ENCODE peak calls at places on chromosomes 11 and 22, in four cellular contexts. O is K562, W is HepG2, V is GM12878. P is an unnamed sample.

GRCh38 chr22:39738746-39739145 is 154.8 kb downstream of the ENTHD1 start:
- DNase-seq in O (no peak), V (no peak), W (no peak), P (no peak)

GRCh38 chr11:34427171-34427805 is 11.4 kb upstream of the CAT start:
- DNase-seq in V (no peak), W (peak), O (no peak), P (peak)

GRCh38 chr11:27613670-27613950 is 86.6 kb downstream of the BDNF start:
- DNase-seq in W (no peak), V (no peak), O (no peak), P (no peak)

GRCh38 chr11:124917115-124917637 is 1.9 kb upstream of the HEPN1 start:
- DNase-seq in O (no peak), W (peak), V (no peak), P (no peak)

GRCh38 chr11:67451658-67451976 is 912 bp downstream of the GPR152 start:
- DNase-seq in W (no peak), O (no peak), V (no peak), P (no peak)

GRCh38 chr11:102495161-102496042 is 35.1 kb downstream of the MMP7 start:
- DNase-seq in W (peak), V (peak), O (peak), P (peak)

GRCh38 chr11:16985297-16985696 is 28.9 kb downstream of the PLEKHA7 start:
- DNase-seq in V (no peak), O (no peak), W (peak), P (no peak)

GRCh38 chr11:71212871-71213559 is 39.4 kb downstream of the SHANK2 start:
- DNase-seq in V (no peak), W (no peak), O (no peak), P (no peak)

GRCh38 chr11:15622231-15622890 is 507.6 kb downstream of the INSC start:
- DNase-seq in V (no peak), O (no peak), W (no peak), P (no peak)

GRCh38 chr11:100403817-100404216 is 283.3 kb upstream of the ARHGAP42 start:
- DNase-seq in O (no peak), V (no peak), W (no peak), P (no peak)

GRCh38 chr22:46029036-46029435 is 52.1 kb upstream of the WNT7B start:
- DNase-seq in W (no peak), V (no peak), O (no peak), P (no peak)

GRCh38 chr11:75562836-75563484 is 907 bp downstream of the SERPINH1 start:
- DNase-seq in W (no peak), O (peak), V (no peak), P (no peak)

GRCh38 chr22:24060375-24060788 is 49.3 kb downstream of the CABIN1 start:
- DNase-seq in W (no peak), O (no peak), V (no peak), P (no peak)

GRCh38 chr22:42001127-42001526 is 2.5 kb downstream of the WBP2NL start:
- DNase-seq in O (no peak), W (no peak), V (no peak), P (no peak)

GRCh38 chr11:118896921-118897591 is 13.4 kb downstream of the CXCR5 start:
- DNase-seq in V (no peak), W (no peak), O (no peak), P (no peak)

GRCh38 chr11:45048870-45049825 is 97.3 kb upstream of the PRDM11 start:
- DNase-seq in O (no peak), W (no peak), V (no peak), P (no peak)

GRCh38 chr11:88012456-88012855 is 162.8 kb downstream of the RAB38 start:
- DNase-seq in O (no peak), V (no peak), W (no peak), P (no peak)

GRCh38 chr11:118834428-118835028 is 43.6 kb upstream of the DDX6 start:
- DNase-seq in W (no peak), O (no peak), V (no peak), P (no peak)

GRCh38 chr22:40202225-40202944 is 24.7 kb downstream of the TNRC6B start:
- DNase-seq in W (no peak), V (no peak), O (peak), P (no peak)

GRCh38 chr11:114821626-114822025 is 143.3 kb downstream of the NXPE2 start:
- DNase-seq in O (peak), V (no peak), W (no peak), P (no peak)

DNA sequence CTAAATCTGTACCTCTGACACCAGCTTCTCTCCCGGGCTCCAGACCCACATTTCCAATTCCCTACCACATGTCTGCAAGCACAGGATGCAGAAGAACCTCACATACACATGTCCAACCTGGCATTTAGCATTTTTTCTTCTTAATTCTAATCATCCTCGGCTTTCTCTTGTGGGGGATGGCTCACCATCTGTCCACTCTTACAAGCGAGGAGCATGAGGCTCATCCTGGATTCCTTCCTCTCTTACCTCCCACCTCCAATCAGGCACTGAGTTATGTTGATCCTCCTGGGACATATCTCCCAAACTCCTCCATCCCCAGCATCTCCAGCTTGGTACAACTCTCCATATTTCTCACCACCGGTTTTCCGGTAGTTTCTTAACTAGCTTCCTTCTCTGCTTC is 149.8 kb upstream of the LARGE1 start:
- DNase-seq in V (no peak), W (no peak), O (no peak), P (no peak)
- TF ChIP-seq FOXK2 in V (no peak), W (no peak), O (no peak), P (no peak)

GRCh38 chr22:50506611-50507420 is 686 bp downstream of the LMF2 start:
- DNase-seq in W (no peak), O (peak), V (no peak), P (no peak)
- TF ChIP-seq FOXK2 in W (no peak), O (no peak), V (no peak), P (no peak)

GRCh38 chr22:25176175-25176574 is 23.5 kb upstream of the CRYBB3 start:
- DNase-seq in V (no peak), O (no peak), W (no peak), P (no peak)
- TF ChIP-seq FOXK2 in V (no peak), O (no peak), W (no peak), P (no peak)

GRCh38 chr11:65416341-65417185 is 6.0 kb upstream of the NEAT1 start:
- DNase-seq in O (peak), W (peak), V (no peak), P (peak)

GRCh38 chr11:65414776-65415498 is 7.7 kb upstream of the NEAT1 start:
- DNase-seq in W (no peak), O (no peak), V (no peak), P (no peak)

GRCh38 chr11:65417221-65417701 is 5.3 kb upstream of the NEAT1 start:
- DNase-seq in V (no peak), W (no peak), O (no peak), P (no peak)

GRCh38 chr11:65417702-65418430 is 4.7 kb upstream of the NEAT1 start:
- DNase-seq in V (no peak), W (no peak), O (peak), P (no peak)

GRCh38 chr11:65415499-65416340 is 6.9 kb upstream of the NEAT1 start:
- DNase-seq in V (no peak), O (no peak), W (peak), P (no peak)
- TF ChIP-seq FOXK2 in V (no peak), O (no peak), W (no peak), P (no peak)

GRCh38 chr22:22872722-22873708 is 14.6 kb upstream of the IGLL5 start:
- DNase-seq in O (peak), V (no peak), W (no peak), P (no peak)
- TF ChIP-seq FOXK2 in O (no peak), V (no peak), W (no peak), P (no peak)

GRCh38 chr22:49198705-49199084 is 629.0 kb downstream of the BRD1 start:
- DNase-seq in V (no peak), O (no peak), W (no peak), P (no peak)
- TF ChIP-seq FOXK2 in V (no peak), O (no peak), W (no peak), P (no peak)

GRCh38 chr22:49025791-49026475 is 801.7 kb downstream of the BRD1 start:
- DNase-seq in V (no peak), W (no peak), O (no peak), P (no peak)

GRCh38 chr22:49023161-49023878 is 804.4 kb downstream of the BRD1 start:
- DNase-seq in O (no peak), V (no peak), W (no peak), P (no peak)

GRCh38 chr22:49022816-49023160 is 804.9 kb downstream of the BRD1 start:
- DNase-seq in W (no peak), O (no peak), V (no peak), P (no peak)

GRCh38 chr22:49024775-49025440 is 802.8 kb downstream of the BRD1 start:
- DNase-seq in W (no peak), V (no peak), O (no peak), P (no peak)

DNA sequence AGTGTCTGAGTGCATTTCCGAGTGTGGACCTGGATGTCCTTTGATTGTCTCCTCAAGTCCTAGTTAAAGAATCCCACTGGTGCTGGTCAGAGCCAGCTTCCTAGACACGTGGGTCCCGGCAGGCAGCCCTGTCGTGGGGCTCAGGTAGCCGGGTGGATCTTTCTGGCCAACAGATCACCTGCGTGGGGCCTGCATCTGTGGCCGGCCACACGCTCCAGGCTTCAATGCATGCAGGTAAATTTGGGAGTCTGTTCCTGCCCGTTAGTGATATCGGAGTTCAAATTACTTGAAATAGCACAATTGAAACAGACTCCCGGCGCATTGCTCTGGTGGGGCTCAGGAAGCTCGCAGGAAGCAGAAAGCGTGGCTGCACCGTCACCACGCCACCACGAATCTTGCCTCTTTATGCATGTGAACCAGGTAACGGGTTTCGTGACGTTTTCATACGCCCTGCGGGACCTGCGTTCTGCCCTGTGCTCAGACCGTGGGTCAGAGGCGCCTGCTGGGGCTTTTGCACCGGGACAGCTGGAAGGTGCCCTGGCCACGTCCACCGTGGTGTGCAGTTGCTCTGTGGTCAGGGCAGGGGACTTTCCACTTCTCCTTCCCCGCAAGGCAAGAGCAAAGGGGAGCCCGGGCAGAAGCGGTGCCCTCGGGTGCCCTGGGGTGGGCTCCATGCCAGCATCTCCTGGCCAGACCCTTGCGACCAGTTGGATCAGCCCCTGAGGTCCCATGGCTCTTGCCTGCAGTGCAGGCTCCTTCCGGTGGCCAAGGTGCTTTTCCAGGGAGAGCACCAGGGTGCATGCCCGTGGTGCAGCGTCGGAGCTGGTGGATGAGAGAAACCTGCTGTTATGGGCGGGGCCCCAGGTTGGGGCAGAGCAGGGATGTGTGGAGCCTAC is 803.5 kb downstream of the BRD1 start:
- DNase-seq in V (no peak), O (no peak), W (no peak), P (no peak)
- TF ChIP-seq FOXK2 in V (no peak), O (no peak), W (no peak), P (no peak)

GRCh38 chr22:37657590-37658132 is 862 bp upstream of the PDXP start:
- DNase-seq in O (peak), V (no peak), W (no peak), P (no peak)
- TF ChIP-seq FOXK2 in O (no peak), V (no peak), W (no peak), P (no peak)

GRCh38 chr11:103887001-103887680 is 149.3 kb upstream of the DDI1 start:
- DNase-seq in O (no peak), W (no peak), V (no peak), P (no peak)

GRCh38 chr11:103892603-103893002 is 143.8 kb upstream of the DDI1 start:
- DNase-seq in W (no peak), O (no peak), V (no peak), P (no peak)

GRCh38 chr11:103889679-103890078 is 146.8 kb upstream of the DDI1 start:
- DNase-seq in W (no peak), O (no peak), V (no peak), P (no peak)

GRCh38 chr11:103890654-103891053 is 145.8 kb upstream of the DDI1 start:
- DNase-seq in W (no peak), V (no peak), O (no peak), P (no peak)

DNA sequence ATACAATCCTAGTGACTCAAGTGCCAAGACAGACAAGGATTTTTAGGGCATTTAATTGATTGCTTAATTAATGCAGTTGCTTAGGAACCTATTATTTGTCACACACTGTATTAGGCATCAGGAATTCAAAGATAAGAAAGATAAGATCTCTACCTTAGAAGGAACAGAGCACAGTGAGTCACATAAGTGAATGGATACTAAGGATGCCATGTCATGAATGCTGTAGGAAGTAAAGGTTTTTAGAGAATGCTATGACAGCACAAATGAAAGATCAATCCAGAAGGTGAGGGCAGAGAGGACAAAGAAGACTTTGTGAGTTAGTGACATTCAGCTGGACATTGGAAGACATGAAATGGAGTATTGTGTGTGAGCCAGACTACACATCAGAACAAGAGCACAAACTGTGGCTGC is 147.9 kb upstream of the DDI1 start:
- DNase-seq in V (no peak), O (no peak), W (no peak), P (no peak)
- TF ChIP-seq FOXK2 in V (no peak), O (no peak), W (no peak), P (no peak)